ENCODE peak calls at places on chromosomes 5 and 9, in eight cellular contexts. L is upper lobe of right lung; W is fibroblast of lung; T is WTC11; M is A172; B is stimulated activated CD4-positive, alpha-beta T cell treated with anti-CD3 and anti-CD28 coated beads, Interleukin-1b, Interleukin-23, amount 100 ng/mL, for 1 hour; R is stimulated activated CD8-positive, alpha-beta memory T cell treated with anti-CD3 and anti-CD28 coated beads, Interleukin-12 subunit alpha, Interleukin-12 subunit beta, amount 100 ng/mL, for 1 hour; C is A549. S is an unnamed sample.
A peak's percentile ranks its signal among the peaks of the same experiment; 100 is the strongest.

GRCh38 chr5:60551829-60552228 is 148.1 kb downstream of the DEPDC1B start:
- DNase-seq in M (no peak), T (no peak), W (no peak), C (no peak), B (no peak), R (no peak), L (no peak), S (no peak)

GRCh38 chr5:150208187-150209015 is 18.5 kb downstream of the SLC6A7 start:
- DNase-seq in B (no peak), W (peak; percentile 56), R (no peak), L (no peak), T (no peak), M (peak; percentile 88), C (peak; percentile 14), S (no peak)

GRCh38 chr9:121781701-121782464 is 130.4 kb downstream of the DAB2IP start:
- DNase-seq in L (no peak), W (no peak), T (no peak), B (no peak), C (no peak), M (no peak), R (no peak), S (no peak)

GRCh38 chr9:4339357-4339756 is 39.5 kb upstream of the GLIS3 start:
- DNase-seq in L (peak; percentile 90), M (peak; percentile 86), C (peak; percentile 88), W (peak; percentile 86), R (peak; percentile 66), B (peak; percentile 24), T (peak; percentile 80), S (no peak)

GRCh38 chr5:82911902-82912301 is 165.3 kb downstream of the TMEM167A start:
- DNase-seq in T (no peak), M (no peak), L (no peak), C (no peak), B (no peak), R (no peak), W (no peak), S (no peak)

GRCh38 chr9:98881356-98881755 is 62.4 kb upstream of the COL15A1 start:
- DNase-seq in T (no peak), C (no peak), R (no peak), L (no peak), W (no peak), M (no peak), B (no peak), S (no peak)

GRCh38 chr9:112378441-112379176 is 1.3 kb upstream of the HSDL2 start:
- DNase-seq in C (peak; percentile 26), R (no peak), W (no peak), B (no peak), L (peak; percentile 58), T (no peak), M (no peak), S (no peak)

GRCh38 chr5:146475190-146475801 is 28.2 kb downstream of the TCERG1 start:
- DNase-seq in T (no peak), C (no peak), B (no peak), L (no peak), W (no peak), M (peak; percentile 8), R (no peak), S (no peak)

GRCh38 chr5:124605516-124605915 is 140.9 kb downstream of the ZNF608 start:
- DNase-seq in B (no peak), M (no peak), T (no peak), L (no peak), R (no peak), C (no peak), W (no peak), S (no peak)

GRCh38 chr5:78644741-78645300 is 3.8 kb downstream of the LHFPL2 start:
- DNase-seq in M (no peak), R (no peak), L (no peak), B (no peak), W (no peak), T (no peak), C (no peak), S (no peak)

GRCh38 chr5:180400416-180400815 is 47.3 kb upstream of the GFPT2 start:
- DNase-seq in L (peak; percentile 29), W (no peak), C (no peak), M (no peak), R (no peak), T (no peak), B (no peak), S (no peak)

GRCh38 chr5:139648205-139649081 is at the start of gene CXXC5:
- DNase-seq in W (peak; percentile 86), C (peak; percentile 81), R (no peak), B (no peak), T (peak; percentile 85), L (peak; percentile 93), M (peak; percentile 75), S (no peak)

GRCh38 chr9:75895112-75895511 is 4.6 kb downstream of the PCSK5 start:
- DNase-seq in C (no peak), R (no peak), B (no peak), L (no peak), T (no peak), M (no peak), W (no peak), S (no peak)